ENCODE peak calls at places on chromosomes 4 and X, in six cellular contexts. F, B, V, W, X and Q are unnamed samples.

GRCh38 chrX:154748712-154749339 is 2.1 kb downstream of the GAB3 start:
- DNase-seq in F (peak), X (peak), B (no peak), W (no peak), V (no peak), Q (no peak)

GRCh38 chr4:141853091-141853734 is 216.8 kb downstream of the IL15 start:
- DNase-seq in X (no peak), B (no peak), F (no peak), V (no peak), W (no peak), Q (no peak)

GRCh38 chr4:158940276-158940675 is 162.6 kb upstream of the RAPGEF2 start:
- DNase-seq in V (no peak), W (no peak), X (no peak), F (peak), B (no peak), Q (no peak)

GRCh38 chr4:19776021-19776459 is 475.7 kb upstream of the SLIT2 start:
- DNase-seq in V (no peak), B (no peak), F (peak), W (peak), X (peak), Q (peak)

GRCh38 chrX:118522230-118522926 is 26.8 kb downstream of the DOCK11 start:
- DNase-seq in W (no peak), V (no peak), X (no peak), B (no peak), F (peak), Q (no peak)

GRCh38 chr4:186201535-186202230 is 10.3 kb downstream of the CYP4V2 start:
- DNase-seq in V (no peak), B (no peak), F (peak), X (peak), W (no peak), Q (no peak)

GRCh38 chrX:115017455-115017854 is at the start of gene IL13RA2:
- DNase-seq in B (no peak), V (no peak), F (no peak), W (no peak), X (no peak), Q (no peak)

GRCh38 chr4:1403591-1404572 is 2.4 kb downstream of the NKX1-1 start:
- DNase-seq in W (no peak), V (peak), B (no peak), X (no peak), F (peak), Q (no peak)

GRCh38 chrX:70052895-70053615 is 3.3 kb upstream of the AWAT2 start:
- DNase-seq in W (no peak), B (no peak), F (no peak), V (no peak), X (no peak), Q (no peak)

GRCh38 chrX:70044541-70045245 is 5.0 kb downstream of the AWAT2 start:
- DNase-seq in B (no peak), X (peak), W (no peak), F (peak), V (no peak), Q (no peak)

GRCh38 chrX:70049925-70050324 is at the start of gene AWAT2:
- DNase-seq in W (no peak), V (no peak), F (no peak), X (no peak), B (no peak), Q (no peak)

GRCh38 chrX:70046978-70047377 is 2.8 kb downstream of the AWAT2 start:
- DNase-seq in X (peak), F (peak), V (no peak), W (no peak), B (no peak), Q (no peak)

GRCh38 chrX:70049406-70049805 is 332 bp downstream of the AWAT2 start:
- DNase-seq in W (no peak), F (no peak), B (no peak), X (no peak), V (no peak), Q (no peak)
- H3K4me3 ChIP-seq in W (no peak), F (no peak), B (no peak), X (no peak), V (no peak), Q (no peak)

GRCh38 chr4:76718806-76719205 is 179.1 kb downstream of the SOWAHB start:
- DNase-seq in W (no peak), B (no peak), X (no peak), F (no peak), V (no peak), Q (no peak)

GRCh38 chr4:76716020-76716419 is 181.9 kb downstream of the SOWAHB start:
- DNase-seq in W (no peak), B (no peak), F (no peak), V (no peak), X (no peak), Q (no peak)

GRCh38 chr4:76717431-76717830 is 180.5 kb downstream of the SOWAHB start:
- DNase-seq in X (no peak), V (no peak), F (no peak), B (no peak), W (no peak), Q (no peak)

GRCh38 chr4:76716658-76717057 is 181.3 kb downstream of the SOWAHB start:
- DNase-seq in V (no peak), B (no peak), X (no peak), W (no peak), F (no peak), Q (no peak)

DNA sequence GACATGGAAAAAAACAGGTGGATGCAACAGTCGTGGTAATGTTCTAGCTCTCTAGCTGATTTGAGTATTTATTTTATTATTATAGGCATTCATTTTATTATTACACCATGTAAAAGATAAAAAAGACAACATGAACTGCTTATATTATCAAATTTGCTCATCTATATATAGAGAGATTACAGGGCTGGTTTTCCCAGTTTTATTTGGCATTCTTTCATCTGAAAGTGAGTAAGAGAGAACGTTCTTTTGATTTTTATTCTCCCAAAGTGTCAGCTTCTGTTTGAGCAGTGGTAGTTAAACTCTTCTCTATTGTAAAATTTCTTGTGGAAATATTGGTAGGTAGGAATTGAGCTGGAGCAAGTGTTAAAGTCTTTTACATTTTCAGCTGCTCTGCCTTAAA is 179.9 kb downstream of the SOWAHB start:
- DNase-seq in W (no peak), V (no peak), B (no peak), F (no peak), X (no peak), Q (no peak)
- H3K4me3 ChIP-seq in W (no peak), V (no peak), B (no peak), F (no peak), X (no peak), Q (no peak)

DNA sequence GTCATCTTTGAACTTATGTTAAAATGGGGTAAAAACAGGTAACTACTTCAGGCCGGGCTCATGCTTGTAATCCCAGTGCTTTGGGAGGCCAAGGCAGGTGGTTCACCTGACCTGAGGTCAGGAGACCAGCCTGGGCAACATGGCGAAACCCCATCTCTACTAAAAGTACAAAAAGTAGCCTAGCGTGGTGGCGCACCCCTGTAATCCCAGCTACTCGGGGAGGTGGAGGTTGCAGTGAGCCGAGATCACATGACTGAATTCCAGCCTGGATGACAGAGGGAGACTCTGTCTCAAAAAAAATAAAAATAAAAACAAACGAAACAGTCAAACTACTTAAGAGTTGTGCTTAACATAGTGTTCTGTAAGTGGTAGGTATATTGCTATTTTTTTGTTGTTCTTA is 2.5 kb downstream of the DDX3X start:
- DNase-seq in F (no peak), B (no peak), V (no peak), X (no peak), W (no peak), Q (no peak)
- H3K4me3 ChIP-seq in F (peak), B (peak), V (peak), X (peak), W (peak), Q (peak)

DNA sequence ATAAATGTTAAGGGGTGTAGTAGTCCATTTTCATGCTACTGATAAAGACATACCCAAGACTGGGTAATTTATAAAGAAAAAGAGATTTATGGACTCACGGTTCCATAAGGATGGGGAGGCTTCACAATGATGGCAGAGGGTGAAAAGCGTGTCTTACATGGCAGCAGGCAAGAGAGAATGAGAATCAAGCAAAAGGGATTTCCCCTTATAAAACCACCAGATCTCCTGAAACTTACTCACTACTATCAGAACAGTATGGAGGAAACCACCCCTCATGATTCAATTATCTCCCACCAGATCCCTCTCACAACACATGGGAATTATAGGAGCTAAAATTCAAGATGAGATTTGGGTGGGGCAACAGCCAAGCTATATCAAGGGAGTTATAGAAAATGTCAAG is 329.2 kb downstream of the DTHD1 start:
- DNase-seq in W (no peak), V (no peak), B (no peak), F (no peak), X (no peak), Q (no peak)
- H3K4me3 ChIP-seq in W (no peak), V (no peak), B (no peak), F (no peak), X (no peak), Q (no peak)

GRCh38 chr4:153448003-153448731 is 18.0 kb upstream of the TMEM131L start:
- DNase-seq in W (no peak), F (no peak), B (no peak), X (peak), V (no peak), Q (no peak)
- H3K4me3 ChIP-seq in W (no peak), F (no peak), B (peak), X (peak), V (no peak), Q (no peak)

DNA sequence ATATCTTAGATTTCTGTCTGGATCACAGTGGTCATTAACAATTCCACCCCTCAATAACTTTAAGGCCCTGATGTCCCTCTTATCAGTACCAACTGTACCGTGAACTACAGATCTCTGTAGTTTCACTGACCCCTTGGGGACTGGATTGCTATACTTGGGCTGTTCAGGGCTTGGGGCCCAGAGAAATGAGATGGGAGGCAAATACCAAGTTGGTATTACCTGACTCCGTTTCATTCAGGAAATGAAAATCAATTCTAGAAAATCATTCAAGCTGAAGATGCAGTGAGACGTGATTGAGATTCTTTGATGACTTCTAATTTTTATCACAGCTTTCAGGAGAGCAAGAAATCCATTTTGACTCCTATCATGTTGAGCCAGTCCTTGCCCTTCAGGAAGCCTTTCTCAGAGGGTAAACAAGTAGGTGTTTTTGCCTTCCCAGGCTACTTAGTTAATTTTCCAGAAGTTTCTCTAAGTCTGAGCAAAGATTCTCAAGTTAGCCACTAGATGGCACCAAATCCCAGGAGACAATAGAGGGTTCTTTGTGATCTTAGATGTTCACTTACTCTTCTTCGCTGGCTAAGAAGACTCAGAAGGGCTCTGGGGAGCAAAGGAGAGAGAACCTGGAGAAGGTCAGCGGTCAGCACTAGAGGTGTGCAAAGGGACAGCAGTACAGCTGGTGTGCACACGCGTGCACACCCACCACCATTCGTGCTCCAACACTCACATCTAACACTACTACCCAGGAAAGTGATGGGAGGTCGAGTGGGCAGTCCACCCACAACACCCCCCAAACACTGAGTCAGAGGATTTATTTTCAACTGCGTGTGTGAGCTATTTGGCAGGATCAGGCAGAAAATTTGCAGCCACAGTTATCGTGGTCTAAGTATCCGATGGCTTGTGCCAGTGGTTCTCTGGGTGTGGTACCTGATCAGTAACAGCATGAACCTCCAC is 7.4 kb downstream of the HNRNPH2 start:
- DNase-seq in B (no peak), X (peak), V (no peak), F (peak), W (peak), Q (no peak)
- H3K4me3 ChIP-seq in B (no peak), X (no peak), V (no peak), F (no peak), W (no peak), Q (no peak)

GRCh38 chrX:103533428-103534216 is 14.3 kb upstream of the RAB40A start:
- DNase-seq in F (peak), V (peak), B (peak), X (peak), W (peak), Q (peak)
- H3K4me3 ChIP-seq in F (peak), V (peak), B (peak), X (no peak), W (peak), Q (peak)